ENCODE peak calls at places on chromosome 19, in four cellular contexts. Y is ascending aorta, K is tibial nerve, G is astrocyte. H is an unnamed sample.

GRCh38 chr19:53812335-53812734 is 11.8 kb downstream of the NLRP12 start:
- DNase-seq in Y (no peak), K (no peak), G (no peak), H (no peak)

GRCh38 chr19:34408421-34408820 is 4.2 kb downstream of the PDCD2L start:
- DNase-seq in Y (no peak), K (no peak), G (no peak), H (no peak)

GRCh38 chr19:42132030-42132628 is at the start of gene POU2F2:
- DNase-seq in Y (peak), K (no peak), G (no peak), H (no peak)

GRCh38 chr19:45640849-45641273 is 1.7 kb upstream of the EML2 start:
- DNase-seq in Y (no peak), K (no peak), G (no peak), H (no peak)

GRCh38 chr19:8423821-8424223 is 10.7 kb downstream of the MARCHF2 start:
- DNase-seq in Y (peak), K (peak), G (peak), H (peak)

GRCh38 chr19:58166268-58166667 is 15.7 kb upstream of the ZNF329 start:
- DNase-seq in Y (no peak), K (no peak), G (no peak), H (no peak)

GRCh38 chr19:15587663-15588062 is 27.4 kb upstream of the CYP4F8 start:
- DNase-seq in Y (no peak), K (no peak), G (no peak), H (no peak)

GRCh38 chr19:7415163-7415856 is 66.6 kb downstream of the ARHGEF18 start:
- DNase-seq in Y (no peak), K (no peak), G (peak), H (peak)

GRCh38 chr19:12723383-12723642 is 419 bp downstream of the TNPO2 start:
- DNase-seq in Y (no peak), K (no peak), G (no peak), H (no peak)

GRCh38 chr19:39078436-39079200 is 5.5 kb upstream of the ACP7 start:
- DNase-seq in Y (no peak), K (no peak), G (peak), H (peak)

GRCh38 chr19:17965370-17966114 is 1.4 kb upstream of the KCNN1 start:
- DNase-seq in Y (no peak), K (no peak), G (no peak), H (no peak)

GRCh38 chr19:50658438-50659317 is 9.4 kb downstream of the C19orf81 start:
- DNase-seq in Y (no peak), K (no peak), G (no peak), H (peak)

GRCh38 chr19:39341122-39341719 is 1.0 kb upstream of the SAMD4B start:
- DNase-seq in Y (no peak), K (no peak), G (no peak), H (no peak)

GRCh38 chr19:34217952-34218817 is 36.2 kb upstream of the GARRE1 start:
- DNase-seq in Y (no peak), K (no peak), G (peak), H (peak)

GRCh38 chr19:20103091-20103501 is 25.3 kb downstream of the ZNF90 start:
- DNase-seq in Y (no peak), K (no peak), G (no peak), H (no peak)

GRCh38 chr19:46196410-46197124 is 33.0 kb upstream of the IGFL1 start:
- DNase-seq in Y (no peak), K (no peak), G (no peak), H (no peak)

GRCh38 chr19:19627716-19628498 is at the start of gene LPAR2:
- DNase-seq in Y (no peak), K (no peak), G (no peak), H (no peak)

GRCh38 chr19:8079988-8080387 is 27.4 kb downstream of the CCL25 start:
- DNase-seq in Y (no peak), K (no peak), G (no peak), H (no peak)

GRCh38 chr19:2123682-2124387 is 27.1 kb downstream of the IZUMO4 start:
- DNase-seq in Y (no peak), K (no peak), G (no peak), H (peak)

GRCh38 chr19:3667766-3668165 is 32.5 kb downstream of the PIP5K1C start:
- DNase-seq in Y (no peak), K (no peak), G (no peak), H (no peak)
- TF ChIP-seq CTCF in Y (no peak), K (no peak), G (no peak), H (no peak)

GRCh38 chr19:49486710-49487276 is 615 bp upstream of the RPL13A start:
- DNase-seq in Y (no peak), K (no peak), G (no peak), H (no peak)
- H3K4me3 ChIP-seq in Y (peak), K (peak), G (no peak), H (no peak)

GRCh38 chr19:55099557-55100506 is 17.6 kb downstream of the PPP1R12C start:
- DNase-seq in Y (no peak), K (no peak), G (no peak), H (no peak)
- TF ChIP-seq CTCF in Y (no peak), K (no peak), G (peak), H (no peak)

GRCh38 chr19:40808021-40808325 is 9.0 kb downstream of the EGLN2 start:
- DNase-seq in Y (no peak), K (no peak), G (no peak), H (no peak)

GRCh38 chr19:40810160-40810559 is 11.2 kb downstream of the EGLN2 start:
- DNase-seq in Y (no peak), K (no peak), G (no peak), H (no peak)

GRCh38 chr19:40807147-40808020 is 8.4 kb downstream of the EGLN2 start:
- DNase-seq in Y (no peak), K (no peak), G (no peak), H (no peak)

GRCh38 chr19:40808497-40808896 is 9.5 kb downstream of the EGLN2 start:
- DNase-seq in Y (no peak), K (no peak), G (no peak), H (no peak)

GRCh38 chr19:40809358-40810086 is 10.5 kb downstream of the EGLN2 start:
- DNase-seq in Y (no peak), K (no peak), G (no peak), H (no peak)
- H3K4me3 ChIP-seq in Y (no peak), K (no peak), G (no peak), H (no peak)

GRCh38 chr19:16623576-16623975 is 4.4 kb downstream of the MED26 start:
- DNase-seq in Y (no peak), K (no peak), G (no peak), H (no peak)
- TF ChIP-seq CTCF in Y (no peak), K (no peak), G (no peak), H (no peak)

GRCh38 chr19:982567-983170 is 1.5 kb upstream of the WDR18 start:
- DNase-seq in Y (no peak), K (no peak), G (no peak), H (peak)
- H3K4me3 ChIP-seq in Y (peak), K (peak), G (peak), H (peak)

GRCh38 chr19:11382898-11383705 is 1.0 kb downstream of the EPOR start:
- DNase-seq in Y (no peak), K (no peak), G (no peak), H (peak)
- TF ChIP-seq CTCF in Y (peak), K (peak), G (peak), H (peak)

GRCh38 chr19:37718357-37718756 is 1.2 kb downstream of the ZNF607 start:
- DNase-seq in Y (no peak), K (no peak), G (no peak), H (no peak)
- H3K4me3 ChIP-seq in Y (peak), K (no peak), G (peak), H (peak)

GRCh38 chr19:40716655-40717324 is at the start of the genes COQ8B and ITPKC:
- DNase-seq in Y (peak), K (peak), G (peak), H (peak)
- TF ChIP-seq CTCF in Y (no peak), K (peak), G (no peak), H (no peak)

GRCh38 chr19:22622901-22623840 is 11.0 kb upstream of the ZNF492 start:
- DNase-seq in Y (no peak), K (peak), G (no peak), H (no peak)
- H3K4me3 ChIP-seq in Y (peak), K (no peak), G (no peak), H (no peak)

H was measured in fibroblast of pulmonary artery.